ENCODE peak calls at places on chromosome 16, in seven cellular contexts. V is prostate gland; P is SW480; C is NCI-H2171; T is amniotic stem cell; U is CD4-positive, alpha-beta T cell; K is midbrain. G is an unnamed sample.
A peak's percentile ranks its signal among the peaks of the same experiment; 100 is the strongest.

GRCh38 chr16:84278968-84279367 is 15.7 kb upstream of the WFDC1 start:
- DNase-seq in P (no peak), V (no peak), C (no peak), K (peak; percentile 64), U (no peak), T (no peak), G (peak; percentile 86)

GRCh38 chr16:9578459-9578858 is 487.0 kb downstream of the HAPSTR1 start:
- DNase-seq in P (no peak), K (no peak), T (no peak), C (no peak), V (no peak), U (no peak), G (no peak)

GRCh38 chr16:84511180-84511800 is 6.8 kb upstream of the MEAK7 start:
- DNase-seq in U (peak; percentile 82), P (peak; percentile 70), C (peak; percentile 54), V (peak; percentile 75), T (peak; percentile 64), K (peak; percentile 82), G (peak; percentile 82)

GRCh38 chr16:10957771-10958486 is 13.6 kb downstream of the CLEC16A start:
- DNase-seq in K (no peak), T (no peak), P (no peak), U (no peak), C (no peak), V (no peak), G (no peak)

GRCh38 chr16:30893744-30894539 is at the start of gene BCL7C:
- DNase-seq in U (peak; percentile 68), P (peak; percentile 84), T (peak; percentile 70), K (peak; percentile 84), V (peak; percentile 89), C (peak; percentile 82), G (peak; percentile 74)

GRCh38 chr16:1430759-1431496 is at the start of gene PERCC1:
- DNase-seq in C (peak; percentile 58), K (no peak), T (no peak), P (no peak), U (no peak), V (peak; percentile 49), G (no peak)

GRCh38 chr16:53982631-53983042 is 278.7 kb downstream of the FTO start:
- DNase-seq in P (no peak), V (no peak), K (peak; percentile 17), C (no peak), U (no peak), T (no peak), G (no peak)

GRCh38 chr16:15653227-15653626 is 3.2 kb downstream of the NDE1 start:
- DNase-seq in P (no peak), K (no peak), C (no peak), U (no peak), T (peak; percentile 46), V (peak; percentile 44), G (peak; percentile 72)

GRCh38 chr16:15949210-15950166 is at the start of gene ABCC1:
- DNase-seq in U (peak; percentile 39), K (peak; percentile 22), V (peak; percentile 40), T (no peak), C (peak; percentile 21), P (peak; percentile 35), G (no peak)

GRCh38 chr16:48887646-48888045 is 277.7 kb upstream of the N4BP1 start:
- DNase-seq in V (no peak), C (no peak), K (no peak), P (no peak), U (no peak), T (no peak), G (no peak)

GRCh38 chr16:72963921-72964320 is 84.0 kb downstream of the ZFHX3 start:
- DNase-seq in C (no peak), U (no peak), V (no peak), K (no peak), T (peak; percentile 40), P (peak; percentile 49), G (no peak)

GRCh38 chr16:84207266-84207665 is 16.3 kb downstream of the ADAD2 start:
- DNase-seq in T (no peak), K (no peak), U (no peak), P (no peak), C (no peak), V (no peak), G (no peak)

GRCh38 chr16:28218109-28218508 is 6.3 kb upstream of the XPO6 start:
- DNase-seq in C (no peak), U (peak; percentile 57), K (no peak), V (peak; percentile 19), T (no peak), P (no peak), G (no peak)

GRCh38 chr16:84495506-84495905 is 9.0 kb downstream of the MEAK7 start:
- DNase-seq in V (no peak), T (no peak), P (no peak), U (no peak), K (no peak), C (no peak), G (no peak)

GRCh38 chr16:77223184-77223583 is 24.0 kb downstream of the SYCE1L start:
- DNase-seq in K (no peak), C (no peak), V (no peak), P (no peak), U (no peak), T (no peak), G (no peak)

GRCh38 chr16:703406-703805 is 2.2 kb downstream of the FBXL16 start:
- DNase-seq in P (no peak), K (no peak), T (no peak), U (no peak), V (no peak), C (no peak), G (no peak)

GRCh38 chr16:87822571-87822970 is 46.7 kb downstream of the SLC7A5 start:
- DNase-seq in K (no peak), C (no peak), V (no peak), T (no peak), P (no peak), U (no peak), G (no peak)

GRCh38 chr16:27798241-27798640 is 248.3 kb downstream of the KATNIP start:
- DNase-seq in U (no peak), P (no peak), C (no peak), K (peak; percentile 52), V (no peak), T (no peak), G (peak; percentile 19)

GRCh38 chr16:50216231-50216630 is 50.1 kb upstream of the ADCY7 start:
- DNase-seq in U (no peak), T (no peak), C (no peak), K (no peak), V (no peak), P (no peak), G (no peak)

GRCh38 chr16:58062821-58063220 is 37.3 kb downstream of the MMP15 start:
- DNase-seq in C (no peak), U (no peak), T (no peak), P (no peak), K (no peak), V (no peak), G (no peak)

GRCh38 chr16:212999-213398 is 16.2 kb downstream of the LUC7L start:
- DNase-seq in K (no peak), C (no peak), P (no peak), T (no peak), V (no peak), U (no peak), G (no peak)